ENCODE peak calls at places on chromosomes 13 and 19, in nine cellular contexts. C, O, D, V, A, T, H, J and G are unnamed samples.

GRCh38 chr19:3135961-3136683 is at the start of gene GNA15:
- DNase-seq in C (no peak), O (no peak), D (no peak), V (no peak), A (no peak), T (no peak), H (no peak), J (no peak), G (no peak)

GRCh38 chr13:113629814-113630213 is 28.2 kb downstream of the ATP4B start:
- DNase-seq in C (no peak), O (no peak), D (no peak), V (no peak), A (no peak), T (no peak), H (no peak), J (no peak), G (no peak)

GRCh38 chr19:5141926-5142724 is 173.2 kb downstream of the KDM4B start:
- DNase-seq in C (no peak), O (no peak), D (no peak), V (no peak), A (no peak), T (no peak), H (no peak), J (no peak), G (no peak)

GRCh38 chr13:111493468-111493867 is 173.0 kb downstream of the TEX29 start:
- DNase-seq in C (no peak), O (no peak), D (no peak), V (no peak), A (no peak), T (no peak), H (no peak), J (no peak), G (no peak)

GRCh38 chr19:49755956-49756355 is 7.2 kb downstream of the TSKS start:
- DNase-seq in C (no peak), O (no peak), D (no peak), V (no peak), A (no peak), T (no peak), H (no peak), J (no peak), G (no peak)

GRCh38 chr13:112136095-112136494 is 69.1 kb downstream of the SOX1 start:
- DNase-seq in C (no peak), O (no peak), D (no peak), V (no peak), A (no peak), T (no peak), H (no peak), J (no peak), G (no peak)

GRCh38 chr13:73967397-73968165 is 166.6 kb downstream of the KLF12 start:
- DNase-seq in C (no peak), O (no peak), D (no peak), V (peak), A (no peak), T (no peak), H (no peak), J (peak), G (no peak)

GRCh38 chr13:49641810-49642291 is 13.5 kb downstream of the ARL11 start:
- DNase-seq in C (peak), O (no peak), D (no peak), V (no peak), A (peak), T (no peak), H (peak), J (no peak), G (no peak)

GRCh38 chr13:95535243-95535642 is 17.3 kb upstream of the CLDN10 start:
- DNase-seq in C (peak), O (no peak), D (peak), V (no peak), A (peak), T (no peak), H (peak), J (no peak), G (no peak)

GRCh38 chr13:79997244-79997643 is 343.7 kb downstream of the SPRY2 start:
- DNase-seq in C (no peak), O (no peak), D (no peak), V (no peak), A (no peak), T (no peak), H (no peak), J (no peak), G (no peak)

GRCh38 chr13:79385694-79386093 is 20.4 kb downstream of the RBM26 start:
- DNase-seq in C (peak), O (no peak), D (no peak), V (no peak), A (peak), T (no peak), H (no peak), J (peak), G (no peak)

GRCh38 chr13:100738176-100738855 is 63.7 kb upstream of the TMTC4 start:
- DNase-seq in C (no peak), O (no peak), D (no peak), V (no peak), A (no peak), T (no peak), H (no peak), J (no peak), G (no peak)

GRCh38 chr19:50332264-50333038 is 3.3 kb upstream of the KCNC3 start:
- DNase-seq in C (peak), O (peak), D (no peak), V (no peak), A (no peak), T (peak), H (peak), J (no peak), G (no peak)

GRCh38 chr19:43789029-43789428 is 8.3 kb upstream of the KCNN4 start:
- DNase-seq in C (peak), O (peak), D (no peak), V (no peak), A (peak), T (peak), H (peak), J (peak), G (no peak)
- TF ChIP-seq EZH2phosphoT487 in C (no peak), O (no peak), D (no peak), V (no peak), A (no peak), T (no peak), H (no peak), J (no peak), G (no peak)

GRCh38 chr19:1650627-1651009 is 1.8 kb downstream of the TCF3 start:
- DNase-seq in C (no peak), O (peak), D (no peak), V (peak), A (peak), T (peak), H (no peak), J (peak), G (peak)
- TF ChIP-seq EZH2phosphoT487 in C (no peak), O (no peak), D (no peak), V (no peak), A (no peak), T (no peak), H (no peak), J (no peak), G (no peak)

DNA sequence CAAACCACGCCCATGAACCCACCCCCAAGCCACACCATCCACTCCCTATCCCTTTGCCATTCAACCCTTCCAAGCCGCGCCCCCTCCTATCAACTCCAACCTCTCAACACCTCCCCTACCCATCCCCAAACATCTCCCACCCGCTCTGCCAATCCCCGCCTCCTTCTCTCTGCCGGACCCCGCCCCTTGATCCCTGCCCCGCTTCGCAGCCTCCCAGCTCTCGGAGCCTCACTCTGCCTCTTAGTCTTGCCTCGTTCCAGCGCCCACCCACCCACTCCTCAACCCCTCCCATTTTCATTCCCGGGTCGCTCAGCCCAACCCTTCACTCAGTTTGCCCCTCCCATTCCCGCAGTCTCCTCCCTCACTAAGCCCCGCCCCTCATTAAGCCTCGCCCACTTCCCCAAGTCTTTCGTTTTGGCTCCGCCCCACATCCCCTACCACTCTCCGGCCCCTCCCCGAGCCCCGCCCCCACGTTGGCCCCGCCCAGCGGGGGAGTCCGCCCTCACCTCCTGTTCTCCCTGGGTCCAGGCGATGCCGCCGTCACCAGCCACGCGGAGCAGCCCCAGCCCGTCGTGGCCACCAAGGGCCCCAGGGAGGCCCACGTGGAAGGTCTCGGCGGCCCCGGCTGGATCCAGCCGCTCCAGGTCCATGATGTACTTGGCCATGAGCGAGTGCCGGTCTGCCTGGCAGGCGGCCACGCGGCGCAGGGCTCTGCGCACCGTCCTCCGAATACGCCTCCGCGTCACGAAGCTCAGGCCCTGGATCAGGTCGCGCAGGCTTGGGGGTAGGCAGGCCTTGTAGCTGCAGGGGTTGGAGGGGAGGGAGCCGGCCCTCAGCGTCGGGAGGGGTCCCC is 5.7 kb downstream of the JAK3 start:
- DNase-seq in C (peak), O (peak), D (peak), V (peak), A (peak), T (peak), H (peak), J (no peak), G (peak)
- TF ChIP-seq EZH2phosphoT487 in C (no peak), O (no peak), D (no peak), V (no peak), A (no peak), T (no peak), H (no peak), J (no peak), G (no peak)

GRCh38 chr19:54216869-54217268 is 5.9 kb downstream of the LILRB3 start:
- DNase-seq in C (no peak), O (no peak), D (no peak), V (no peak), A (no peak), T (no peak), H (no peak), J (no peak), G (no peak)

GRCh38 chr19:54218259-54218658 is 4.5 kb downstream of the LILRB3 start:
- DNase-seq in C (no peak), O (no peak), D (no peak), V (no peak), A (no peak), T (no peak), H (no peak), J (no peak), G (no peak)

DNA sequence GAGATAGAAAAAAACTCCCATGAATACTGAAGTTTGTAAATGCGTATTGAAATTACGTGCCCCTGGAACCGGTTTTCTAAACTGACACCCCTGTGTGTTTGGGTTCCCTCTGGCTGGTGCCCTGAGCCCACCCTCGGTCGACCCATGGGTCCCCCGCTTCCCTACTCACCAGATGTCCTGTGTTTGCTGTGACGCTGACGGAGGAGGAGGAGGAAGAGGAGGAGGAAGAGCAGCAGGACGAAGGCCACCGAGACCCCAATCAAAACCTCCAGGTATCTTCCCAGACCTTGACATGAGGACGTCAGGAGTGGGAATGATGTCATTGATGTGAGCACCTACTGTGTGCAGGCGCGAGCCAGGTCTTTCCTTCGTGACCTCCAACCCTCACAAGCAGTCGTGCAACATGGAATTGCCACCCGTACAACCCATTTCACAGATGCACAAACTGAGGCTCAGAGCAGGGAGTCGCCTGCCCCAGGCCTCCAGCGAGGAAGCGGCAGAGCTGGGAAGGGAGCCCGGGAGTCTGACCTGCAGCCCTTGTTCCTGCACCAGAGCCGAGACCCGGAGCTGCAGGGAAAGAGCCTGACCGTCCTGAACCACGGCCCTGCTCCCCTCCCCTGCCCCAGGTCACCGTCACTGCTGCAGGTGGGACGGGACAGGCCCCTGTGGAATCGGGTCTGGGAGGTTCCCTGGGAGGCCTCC is 3.7 kb downstream of the LILRB3 start:
- DNase-seq in C (no peak), O (no peak), D (no peak), V (no peak), A (no peak), T (no peak), H (no peak), J (no peak), G (no peak)
- TF ChIP-seq EZH2phosphoT487 in C (no peak), O (no peak), D (no peak), V (no peak), A (no peak), T (no peak), H (no peak), J (no peak), G (no peak)

GRCh38 chr19:35350591-35350990 is 2.9 kb downstream of the FFAR1 start:
- DNase-seq in C (no peak), O (no peak), D (no peak), V (peak), A (no peak), T (no peak), H (no peak), J (no peak), G (no peak)
- TF ChIP-seq EZH2phosphoT487 in C (no peak), O (no peak), D (no peak), V (no peak), A (no peak), T (no peak), H (no peak), J (no peak), G (no peak)